ENCODE peak calls at places on chromosomes 4 and X, in ten cellular contexts. U is renal cortical epithelial cell; Q is activated CD4-positive, alpha-beta T cell treated with anti-CD3 and anti-CD28 coated beads for 48 hours; Y is HT1080; A is CD8-positive, alpha-beta memory T cell; L is breast epithelium; J is right atrium auricular region; H is endothelial cell; S is midbrain; N is NCI-H1092 treated with DMSO at 0.1 percent for 48 hours. X is an unnamed sample.

GRCh38 chr4:1187182-1187581 is 14.8 kb upstream of the SPON2 start:
- DNase-seq in U (no peak), Q (peak; percentile 49), Y (no peak), A (peak; percentile 23), L (peak; percentile 16), J (peak; percentile 57), H (no peak), S (no peak), N (no peak), X (no peak)

GRCh38 chr4:7375427-7375826 is 59.3 kb downstream of the PSAPL1 start:
- DNase-seq in U (peak; percentile 3), Q (no peak), Y (no peak), A (no peak), L (no peak), J (no peak), H (no peak), S (peak; percentile 50), N (no peak), X (no peak)

GRCh38 chr4:77418333-77418732 is 187.3 kb upstream of the CXCL13 start:
- DNase-seq in U (peak; percentile 55), Q (no peak), Y (peak; percentile 24), A (no peak), L (no peak), J (no peak), H (peak; percentile 18), S (no peak), N (peak; percentile 7), X (no peak)

GRCh38 chrX:132442674-132443073 is 46.2 kb downstream of the MBNL3 start:
- DNase-seq in U (no peak), Q (no peak), Y (no peak), A (no peak), L (no peak), J (no peak), H (no peak), S (no peak), N (no peak), X (no peak)

GRCh38 chr4:166662266-166662843 is 571.9 kb downstream of the SPOCK3 start:
- DNase-seq in U (no peak), Q (no peak), Y (no peak), A (no peak), L (no peak), J (no peak), H (no peak), S (no peak), N (no peak), X (no peak)

GRCh38 chr4:134201216-134202098 is at the start of gene PABPC4L:
- DNase-seq in U (peak; percentile 38), Q (no peak), Y (no peak), A (no peak), L (no peak), J (peak; percentile 67), H (peak; percentile 19), S (no peak), N (peak; percentile 43), X (peak; percentile 40)

GRCh38 chr4:88792821-88793220 is 95.2 kb upstream of the NAP1L5 start:
- DNase-seq in U (peak; percentile 78), Q (no peak), Y (no peak), A (no peak), L (no peak), J (no peak), H (no peak), S (no peak), N (no peak), X (no peak)

GRCh38 chr4:8009097-8009496 is 69.4 kb upstream of the AFAP1 start:
- DNase-seq in U (no peak), Q (no peak), Y (no peak), A (no peak), L (no peak), J (no peak), H (no peak), S (no peak), N (no peak), X (no peak)

GRCh38 chr4:128979934-128980333 is 113.4 kb downstream of the SCLT1 start:
- DNase-seq in U (peak; percentile 88), Q (no peak), Y (peak; percentile 56), A (no peak), L (no peak), J (no peak), H (no peak), S (no peak), N (no peak), X (no peak)

GRCh38 chr4:2270341-2271165 is 8.6 kb upstream of the MXD4 start:
- DNase-seq in U (no peak), Q (no peak), Y (no peak), A (no peak), L (no peak), J (no peak), H (no peak), S (no peak), N (no peak), X (no peak)

X was measured in neural crest cell.